ENCODE peak calls at places on chromosome 22, in four cellular contexts. H is neuronal stem cell, P is H9, O is H1. M is an unnamed sample.

GRCh38 chr22:35589071-35589735 is 27.9 kb downstream of the MB start:
- DNase-seq in P (no peak), H (no peak), O (no peak), M (peak; percentile 95)

GRCh38 chr22:48337957-48338792 is 1489.5 kb downstream of the BRD1 start:
- DNase-seq in H (no peak), O (no peak), P (no peak), M (no peak)

GRCh38 chr22:43157874-43158546 is 6.7 kb downstream of the TSPO start:
- DNase-seq in H (no peak), O (no peak), P (no peak), M (no peak)

GRCh38 chr22:43268261-43268660 is 74.9 kb downstream of the SCUBE1 start:
- DNase-seq in O (no peak), H (no peak), P (no peak), M (no peak)

GRCh38 chr22:49687786-49688515 is 139.7 kb downstream of the BRD1 start:
- DNase-seq in O (no peak), P (peak; percentile 9), H (no peak), M (no peak)

GRCh38 chr22:35630891-35631290 is 13.8 kb upstream of the MB start:
- DNase-seq in P (no peak), H (no peak), O (no peak), M (no peak)

GRCh38 chr22:49948958-49949913 is 11.3 kb upstream of the PIM3 start:
- DNase-seq in H (no peak), P (no peak), O (no peak), M (no peak)

GRCh38 chr22:37563153-37564081 is 3.1 kb downstream of the CDC42EP1 start:
- DNase-seq in P (no peak), H (no peak), O (no peak), M (peak; percentile 96)

GRCh38 chr22:37806409-37807338 is 1.1 kb upstream of the GCAT start:
- DNase-seq in P (no peak), H (no peak), O (no peak), M (peak; percentile 53)

GRCh38 chr22:46056169-46057041 is 79.4 kb upstream of the WNT7B start:
- DNase-seq in H (no peak), O (no peak), P (no peak), M (no peak)

GRCh38 chr22:19723990-19724827 is 870 bp downstream of the GP1BB start:
- DNase-seq in O (peak; percentile 79), H (peak; percentile 67), P (peak; percentile 79), M (peak; percentile 46)

GRCh38 chr22:48753381-48753730 is 1074.3 kb downstream of the BRD1 start:
- DNase-seq in O (no peak), H (no peak), P (no peak), M (no peak)

GRCh38 chr22:44659140-44659539 is 42.9 kb upstream of the PRR5 start:
- DNase-seq in H (no peak), O (no peak), P (peak; percentile 27), M (no peak)

GRCh38 chr22:40605676-40606250 is 30.8 kb downstream of the MRTFA start:
- DNase-seq in P (no peak), H (no peak), O (no peak), M (no peak)

GRCh38 chr22:42769574-42770447 is 49.1 kb upstream of the A4GALT start:
- DNase-seq in O (no peak), H (no peak), P (no peak), M (peak; percentile 89)

GRCh38 chr22:41902932-41903421 is 11.9 kb downstream of the SHISA8 start:
- DNase-seq in P (no peak), H (no peak), O (no peak), M (no peak)

GRCh38 chr22:43921361-43921760 is 2.2 kb upstream of the PNPLA3 start:
- DNase-seq in P (no peak), H (no peak), O (no peak), M (peak; percentile 89)

GRCh38 chr22:35746248-35746647 is 28.6 kb downstream of the APOL5 start:
- DNase-seq in P (no peak), O (no peak), H (no peak), M (no peak)

GRCh38 chr22:36951746-36952145 is 38.3 kb downstream of the CSF2RB start:
- DNase-seq in P (no peak), H (no peak), O (no peak), M (no peak)

GRCh38 chr22:37126383-37126782 is 16.9 kb upstream of the TMPRSS6 start:
- DNase-seq in O (no peak), H (no peak), P (peak; percentile 74), M (no peak)

GRCh38 chr22:45216133-45217003 is 24.3 kb downstream of the KIAA0930 start:
- DNase-seq in H (no peak), O (no peak), P (peak; percentile 64), M (peak; percentile 92)

GRCh38 chr22:45424241-45424731 is 10.8 kb downstream of the RIBC2 start:
- DNase-seq in P (no peak), H (no peak), O (no peak), M (no peak)

GRCh38 chr22:37122598-37123180 is 13.2 kb upstream of the TMPRSS6 start:
- DNase-seq in O (no peak), H (no peak), P (no peak), M (no peak)

GRCh38 chr22:29072979-29073617 is at the start of gene KREMEN1:
- DNase-seq in H (no peak), P (no peak), O (peak; percentile 78), M (no peak)

GRCh38 chr22:50306753-50307749 is at the start of gene PLXNB2:
- DNase-seq in P (peak; percentile 65), H (peak; percentile 82), O (peak; percentile 78), M (peak; percentile 81)

GRCh38 chr22:21026783-21027692 is 5.3 kb downstream of the SLC7A4 start:
- DNase-seq in P (no peak), O (no peak), H (no peak), M (no peak)

GRCh38 chr22:23858484-23858815 is 775 bp downstream of the SLC2A11 start:
- DNase-seq in P (no peak), O (no peak), H (no peak), M (no peak)

GRCh38 chr22:23862103-23862502 is 4.4 kb downstream of the SLC2A11 start:
- DNase-seq in O (peak; percentile 55), H (no peak), P (peak; percentile 71), M (peak; percentile 49)

GRCh38 chr22:23857606-23858483 is at the start of gene SLC2A11:
- DNase-seq in O (peak; percentile 95), H (peak; percentile 98), P (peak; percentile 98), M (peak; percentile 98)

GRCh38 chr22:23859201-23859600 is 1.5 kb downstream of the SLC2A11 start:
- DNase-seq in O (no peak), P (no peak), H (no peak), M (no peak)

DNA sequence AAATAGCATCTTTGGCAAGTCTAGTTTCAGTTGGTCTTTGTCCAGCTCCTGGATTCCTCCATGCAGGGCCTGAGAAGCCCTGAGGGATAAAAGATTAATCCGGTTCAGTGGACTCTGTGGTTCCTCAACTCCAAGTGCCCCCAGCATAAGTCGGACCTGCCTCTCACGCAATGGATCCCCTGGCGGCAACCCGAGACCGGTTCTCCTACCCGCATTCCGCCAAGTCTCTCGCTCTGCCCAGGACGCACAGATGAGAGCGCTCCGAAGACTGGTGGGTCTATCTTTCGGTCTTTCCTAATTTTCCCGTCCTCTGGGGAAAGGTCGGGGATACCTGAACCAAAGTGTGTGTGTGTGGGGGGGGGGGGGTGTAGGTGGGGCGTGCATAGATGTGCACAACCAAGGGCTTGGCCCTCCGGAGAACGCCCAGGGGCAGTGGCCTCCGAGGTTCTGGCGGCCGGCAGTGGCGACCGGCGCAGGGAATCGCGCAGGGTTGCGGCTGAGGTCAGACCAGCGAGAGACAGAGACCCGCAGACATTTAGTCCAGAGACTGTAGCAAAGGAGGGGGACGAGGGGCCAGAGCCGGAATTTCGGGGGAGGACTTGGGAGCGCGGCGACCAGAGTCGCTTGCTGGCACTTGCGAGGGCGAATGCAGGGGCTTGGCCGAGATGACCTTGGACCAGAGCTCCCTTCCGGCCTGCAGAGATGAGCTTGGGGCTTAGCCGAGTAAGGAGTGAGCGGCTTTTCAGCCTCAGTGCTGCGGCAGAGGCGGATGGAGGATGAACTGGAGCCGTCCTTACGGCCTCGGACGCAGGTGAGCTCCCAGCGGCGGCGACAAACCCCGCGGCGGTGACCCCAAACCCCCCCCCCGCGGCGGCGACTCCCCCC is 712 bp upstream of the SLC2A11 start:
- DNase-seq in O (peak; percentile 72), H (peak; percentile 49), P (peak; percentile 71), M (peak; percentile 88)
- H2BK12ac ChIP-seq in O (peak overlapping the region; percentile 30), H (no peak overlapping the region), P (no peak overlapping the region), M (no peak overlapping the region)

GRCh38 chr22:30232716-30233218 is 13.8 kb downstream of the LIF start:
- DNase-seq in P (no peak), H (no peak), O (no peak), M (no peak)

GRCh38 chr22:30235687-30236170 is 10.8 kb downstream of the LIF start:
- DNase-seq in H (no peak), O (no peak), P (no peak), M (peak; percentile 56)

GRCh38 chr22:30234786-30235470 is 11.6 kb downstream of the LIF start:
- DNase-seq in O (no peak), H (no peak), P (no peak), M (peak; percentile 83)

GRCh38 chr22:30230787-30231461 is 15.6 kb downstream of the LIF start:
- DNase-seq in P (no peak), O (no peak), H (no peak), M (no peak)

DNA sequence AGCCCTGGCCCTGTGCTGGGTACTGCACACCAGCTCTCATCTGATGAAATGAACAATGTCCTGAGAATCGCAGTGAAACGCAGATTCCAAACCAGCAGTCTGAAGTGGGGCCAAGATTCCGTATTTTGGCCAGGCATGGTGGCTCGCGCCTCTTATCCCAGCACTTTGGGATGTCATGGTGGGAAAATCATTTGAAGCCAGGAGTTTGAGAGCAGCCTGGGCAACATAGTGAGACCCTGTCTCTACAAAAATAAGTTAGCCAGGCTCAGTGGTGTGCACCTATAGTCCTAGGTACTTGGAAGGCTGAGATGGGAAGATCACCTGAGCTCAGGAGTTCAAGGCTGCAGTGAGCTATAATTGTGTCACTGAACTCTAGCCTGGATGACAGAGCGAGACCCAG is 13.0 kb downstream of the LIF start:
- DNase-seq in H (no peak), O (no peak), P (no peak), M (no peak)
- H2BK12ac ChIP-seq in H (no peak overlapping the region), O (peak overlapping the region; percentile 77), P (no peak overlapping the region), M (no peak overlapping the region)

DNA sequence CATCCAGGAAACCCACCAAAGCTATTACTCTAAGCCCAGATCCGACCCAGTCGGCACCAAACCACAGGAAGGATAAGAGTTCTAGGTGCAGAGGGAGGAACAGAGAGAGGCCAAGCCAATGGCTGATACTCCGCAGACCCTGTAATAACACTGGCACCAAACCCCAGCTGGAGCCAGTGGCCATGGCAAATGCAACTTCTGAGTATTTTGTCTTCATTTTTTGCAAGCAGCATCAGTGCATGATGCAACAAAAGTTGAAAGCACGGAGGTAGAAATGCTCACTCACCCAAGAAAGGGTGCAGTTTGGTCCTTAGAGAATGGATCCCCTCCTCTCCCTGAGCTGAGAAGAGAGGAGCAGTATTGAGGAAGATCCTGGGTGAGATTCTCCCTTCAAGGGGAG is 2.8 kb downstream of the TMEM121B start:
- DNase-seq in H (no peak), P (no peak), O (no peak), M (no peak)
- H2BK12ac ChIP-seq in H (no peak overlapping the region), P (no peak overlapping the region), O (no peak overlapping the region), M (no peak overlapping the region)

GRCh38 chr22:24540470-24540869 is 14.5 kb downstream of the GUCD1 start:
- DNase-seq in P (no peak), O (no peak), H (no peak), M (no peak)

GRCh38 chr22:24542641-24543040 is 12.3 kb downstream of the GUCD1 start:
- DNase-seq in H (no peak), P (no peak), O (no peak), M (no peak)

GRCh38 chr22:24543679-24544243 is 11.2 kb downstream of the GUCD1 start:
- DNase-seq in O (no peak), H (no peak), P (no peak), M (no peak)

GRCh38 chr22:24541681-24542515 is 13.0 kb downstream of the GUCD1 start:
- DNase-seq in P (no peak), O (no peak), H (no peak), M (no peak)

GRCh38 chr22:24543068-24543675 is 11.8 kb downstream of the GUCD1 start:
- DNase-seq in P (no peak), H (no peak), O (no peak), M (no peak)
- H2BK12ac ChIP-seq in P (no peak overlapping the region), H (no peak overlapping the region), O (no peak overlapping the region), M (no peak overlapping the region)